ENCODE peak calls at places on chromosomes 1 and 21, in ten cellular contexts. P is WTC11, K is astrocyte, L is body of pancreas, F is OCI-LY7, A is progenitor cell of endocrine pancreas, M is keratinocyte, T is hepatocyte, Q is transverse colon, O is bronchial epithelial cell. W is an unnamed sample.

GRCh38 chr21:37835512-37835911 is 80.7 kb downstream of the KCNJ6 start:
- DNase-seq in P (no peak), K (no peak), L (no peak), F (no peak), A (no peak), M (no peak), T (no peak), Q (no peak), O (no peak), W (no peak)

GRCh38 chr1:115771094-115771846 is 2.8 kb upstream of the CASQ2 start:
- DNase-seq in P (peak), K (no peak), L (peak), F (no peak), A (no peak), M (peak), T (peak), Q (no peak), O (peak), W (no peak)

GRCh38 chr1:234579967-234580366 is 30.0 kb downstream of the IRF2BP2 start:
- DNase-seq in P (no peak), K (no peak), L (no peak), F (peak), A (no peak), M (no peak), T (no peak), Q (no peak), O (peak), W (no peak)

GRCh38 chr21:38948981-38949380 is 143.3 kb downstream of the ETS2 start:
- DNase-seq in P (no peak), K (no peak), L (no peak), F (no peak), A (no peak), M (no peak), T (no peak), Q (no peak), O (no peak), W (no peak)

GRCh38 chr1:36472656-36473055 is 8.5 kb upstream of the MRPS15 start:
- DNase-seq in P (no peak), K (no peak), L (no peak), F (no peak), A (no peak), M (no peak), T (no peak), Q (no peak), O (no peak), W (no peak)

GRCh38 chr1:180185281-180185680 is 30.6 kb downstream of the QSOX1 start:
- DNase-seq in P (no peak), K (no peak), L (no peak), F (no peak), A (no peak), M (no peak), T (no peak), Q (no peak), O (no peak), W (no peak)

GRCh38 chr1:62508187-62508758 is 71.4 kb downstream of the USP1 start:
- DNase-seq in P (no peak), K (peak), L (peak), F (peak), A (no peak), M (no peak), T (peak), Q (no peak), O (peak), W (no peak)

GRCh38 chr1:76202670-76203069 is 128.1 kb downstream of the ST6GALNAC3 start:
- DNase-seq in P (no peak), K (no peak), L (no peak), F (no peak), A (no peak), M (no peak), T (no peak), Q (no peak), O (no peak), W (no peak)

GRCh38 chr1:235865565-235866206 is 1.0 kb downstream of the LYST start:
- DNase-seq in P (no peak), K (no peak), L (no peak), F (no peak), A (no peak), M (no peak), T (no peak), Q (no peak), O (peak), W (no peak)

GRCh38 chr1:236864996-236865877 is 70.1 kb downstream of the MTR start:
- DNase-seq in P (no peak), K (no peak), L (peak), F (no peak), A (no peak), M (no peak), T (no peak), Q (no peak), O (no peak), W (no peak)

GRCh38 chr1:158177705-158178450 is 2.8 kb upstream of the CD1D start:
- DNase-seq in P (peak), K (peak), L (peak), F (peak), A (peak), M (peak), T (peak), Q (peak), O (peak), W (peak)

GRCh38 chr1:1213153-1213918 is 617 bp downstream of the TNFRSF4 start:
- DNase-seq in P (no peak), K (no peak), L (no peak), F (no peak), A (no peak), M (no peak), T (no peak), Q (peak), O (no peak), W (no peak)

GRCh38 chr1:209600541-209600940 is 17.0 kb downstream of the CAMK1G start:
- DNase-seq in P (no peak), K (no peak), L (no peak), F (no peak), A (no peak), M (no peak), T (no peak), Q (no peak), O (no peak), W (no peak)

GRCh38 chr1:224783006-224783651 is 146.3 kb upstream of the DNAH14 start:
- DNase-seq in P (no peak), K (no peak), L (no peak), F (peak), A (no peak), M (no peak), T (no peak), Q (no peak), O (no peak), W (peak)

GRCh38 chr1:232952514-232953175 is 2.2 kb downstream of the NTPCR start:
- DNase-seq in P (peak), K (no peak), L (peak), F (peak), A (peak), M (peak), T (peak), Q (peak), O (peak), W (no peak)

GRCh38 chr21:25870084-25870483 is 135.3 kb downstream of the GABPA start:
- DNase-seq in P (no peak), K (no peak), L (no peak), F (no peak), A (no peak), M (no peak), T (no peak), Q (no peak), O (no peak), W (no peak)

GRCh38 chr1:227999056-227999930 is 7.5 kb upstream of the WNT3A start:
- DNase-seq in P (peak), K (peak), L (peak), F (peak), A (peak), M (no peak), T (peak), Q (peak), O (peak), W (peak)

GRCh38 chr1:10710489-10710888 is 86.0 kb downstream of the CASZ1 start:
- DNase-seq in P (no peak), K (no peak), L (no peak), F (no peak), A (no peak), M (no peak), T (no peak), Q (no peak), O (no peak), W (no peak)

GRCh38 chr1:234535763-234536515 is 57.0 kb upstream of the TARBP1 start:
- DNase-seq in P (no peak), K (peak), L (peak), F (no peak), A (no peak), M (no peak), T (peak), Q (peak), O (no peak), W (no peak)

GRCh38 chr1:49397086-49397485 is 620.4 kb upstream of the BEND5 start:
- DNase-seq in P (no peak), K (no peak), L (no peak), F (no peak), A (no peak), M (no peak), T (no peak), Q (no peak), O (no peak), W (no peak)

GRCh38 chr1:100785399-100786082 is 66.0 kb downstream of the VCAM1 start:
- DNase-seq in P (no peak), K (peak), L (no peak), F (no peak), A (no peak), M (no peak), T (no peak), Q (no peak), O (peak), W (no peak)

GRCh38 chr1:241610056-241610815 is 29.9 kb downstream of the CHML start:
- DNase-seq in P (no peak), K (no peak), L (peak), F (no peak), A (no peak), M (no peak), T (peak), Q (peak), O (peak), W (no peak)

GRCh38 chr1:241605146-241605805 is 34.9 kb downstream of the CHML start:
- DNase-seq in P (peak), K (no peak), L (no peak), F (peak), A (no peak), M (no peak), T (peak), Q (no peak), O (peak), W (no peak)

GRCh38 chr1:241608379-241609033 is 31.7 kb downstream of the CHML start:
- DNase-seq in P (no peak), K (peak), L (no peak), F (no peak), A (no peak), M (peak), T (no peak), Q (no peak), O (peak), W (no peak)

GRCh38 chr1:241606544-241606943 is 33.6 kb downstream of the CHML start:
- DNase-seq in P (no peak), K (peak), L (no peak), F (no peak), A (no peak), M (no peak), T (no peak), Q (no peak), O (peak), W (no peak)

GRCh38 chr1:241607497-241607896 is 32.7 kb downstream of the CHML start:
- DNase-seq in P (no peak), K (no peak), L (no peak), F (no peak), A (no peak), M (no peak), T (no peak), Q (no peak), O (no peak), W (no peak)
- TF ChIP-seq CTCF in P (no peak), K (no peak), L (no peak), F (no peak), A (no peak), M (no peak), T (no peak), Q (no peak), O (no peak), W (no peak)

DNA sequence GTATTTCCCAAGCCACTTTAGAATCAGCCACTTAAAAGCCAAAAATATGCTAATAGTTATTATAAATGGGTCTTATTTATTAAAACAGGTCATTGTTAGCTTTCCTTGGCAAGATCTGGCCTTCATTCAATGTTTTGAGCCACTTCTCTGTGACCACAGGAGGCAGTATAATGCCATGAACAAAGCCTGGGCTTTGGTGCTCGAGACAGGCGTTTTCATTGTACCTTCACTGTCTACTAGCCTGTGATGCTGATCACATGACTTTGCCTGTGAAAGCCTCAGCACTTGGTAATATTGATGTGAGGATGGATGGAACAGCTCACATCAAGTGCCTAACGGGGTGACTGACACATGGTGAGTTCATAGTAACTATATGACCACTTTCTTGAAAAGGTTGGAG is 217.0 kb downstream of the RWDD3 start:
- DNase-seq in P (no peak), K (no peak), L (peak), F (peak), A (no peak), M (no peak), T (no peak), Q (no peak), O (peak), W (no peak)
- TF ChIP-seq CTCF in P (no peak), K (no peak), L (no peak), F (peak), A (peak), M (peak), T (no peak), Q (no peak), O (peak), W (no peak)

DNA sequence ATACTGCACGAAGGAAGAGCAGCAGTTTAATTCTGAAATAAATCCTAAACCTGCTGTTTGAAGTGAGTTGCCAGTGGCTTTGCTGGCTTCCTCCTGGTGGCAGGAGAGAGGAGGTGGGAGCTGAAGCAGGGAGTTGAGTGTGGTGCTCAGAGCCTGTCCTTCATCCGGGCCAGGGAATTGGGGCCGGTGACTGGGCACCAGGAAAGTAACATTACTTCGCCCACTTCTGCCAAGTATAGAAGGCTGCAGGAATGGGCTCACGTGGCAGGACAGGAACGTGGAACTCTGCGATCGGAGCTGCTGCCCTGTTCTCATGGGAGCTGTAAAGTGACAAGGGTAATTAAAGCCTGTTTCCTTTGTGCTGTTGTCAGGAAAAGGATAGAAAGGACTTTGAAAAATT is 8.7 kb downstream of the TOR3A start:
- DNase-seq in P (no peak), K (no peak), L (peak), F (no peak), A (no peak), M (no peak), T (no peak), Q (no peak), O (no peak), W (no peak)
- TF ChIP-seq CTCF in P (no peak), K (no peak), L (no peak), F (no peak), A (peak), M (no peak), T (no peak), Q (no peak), O (no peak), W (peak)

DNA sequence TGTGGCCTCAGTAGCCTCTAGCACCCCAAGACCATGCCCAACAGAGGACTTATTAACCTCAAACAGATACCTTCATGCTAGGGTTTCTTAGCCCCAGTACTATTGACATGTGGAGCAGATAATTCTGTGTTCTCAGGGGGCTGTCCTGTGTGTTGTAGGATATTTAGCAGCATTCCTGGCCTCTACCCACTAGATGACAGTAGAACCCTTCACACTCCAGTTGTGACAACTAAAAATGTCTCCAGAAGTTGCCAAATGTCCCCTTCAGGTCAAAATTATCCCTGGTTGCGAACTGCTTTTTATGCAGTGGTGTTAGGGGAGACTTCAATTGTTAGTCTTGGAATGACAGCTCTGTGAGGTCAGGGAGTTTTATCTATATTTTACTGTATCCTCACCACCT is 8.1 kb downstream of the KAZN start:
- DNase-seq in P (no peak), K (no peak), L (no peak), F (peak), A (no peak), M (no peak), T (no peak), Q (no peak), O (no peak), W (no peak)
- TF ChIP-seq CTCF in P (no peak), K (peak), L (no peak), F (peak), A (peak), M (peak), T (peak), Q (no peak), O (peak), W (peak)

GRCh38 chr1:44294588-44295007 is 60.5 kb downstream of the ERI3 start:
- DNase-seq in P (peak), K (peak), L (peak), F (no peak), A (no peak), M (no peak), T (peak), Q (peak), O (no peak), W (no peak)
- TF ChIP-seq CTCF in P (no peak), K (peak), L (no peak), F (peak), A (peak), M (peak), T (peak), Q (peak), O (peak), W (peak)